ENCODE peak calls at places on chromosomes 4 and X, in six cellular contexts. C is activated CD4-positive, alpha-beta T cell treated with anti-CD3 and anti-CD28 coated beads for 1 hour; V is T-helper 1 cell; O is activated naive CD4-positive, alpha-beta T cell; K is cerebellar cortex; S is NAMALWA. P is an unnamed sample.

GRCh38 chr4:83036991-83037390 is 2.0 kb downstream of the COPS4 start:
- DNase-seq in C (no peak), V (no peak), S (peak; percentile 42), O (no peak), K (peak; percentile 13), P (no peak)

GRCh38 chrX:134388161-134389109 is 71.5 kb upstream of the HPRT1 start:
- DNase-seq in V (no peak), C (no peak), O (no peak), K (no peak), S (peak; percentile 83), P (no peak)

GRCh38 chr4:77818667-77819408 is at the start of gene CNOT6L:
- DNase-seq in V (peak; percentile 77), K (peak; percentile 60), S (peak; percentile 73), C (peak; percentile 78), O (peak; percentile 56), P (peak; percentile 60)

GRCh38 chr4:65007841-65008439 is 598.7 kb upstream of the TECRL start:
- DNase-seq in K (peak; percentile 40), C (no peak), S (peak; percentile 66), V (no peak), O (no peak), P (no peak)

GRCh38 chr4:176840166-176840565 is 47.4 kb upstream of the VEGFC start:
- DNase-seq in C (no peak), V (no peak), O (no peak), K (no peak), S (peak; percentile 2), P (no peak)

GRCh38 chrX:120271218-120271617 is 20.6 kb downstream of the ZBTB33 start:
- DNase-seq in K (no peak), S (no peak), V (no peak), C (no peak), O (no peak), P (no peak)

GRCh38 chr4:130067419-130067818 is 971.5 kb downstream of the C4orf33 start:
- DNase-seq in C (no peak), O (no peak), V (no peak), S (no peak), K (no peak), P (no peak)

GRCh38 chr4:176587920-176588319 is 204.8 kb downstream of the VEGFC start:
- DNase-seq in K (no peak), S (no peak), V (no peak), O (no peak), C (no peak), P (no peak)

GRCh38 chr4:7761720-7762119 is 177.9 kb downstream of the AFAP1 start:
- DNase-seq in C (peak; percentile 39), K (peak; percentile 47), O (no peak), V (peak; percentile 34), S (peak; percentile 66), P (peak; percentile 54)

GRCh38 chr4:102579794-102580462 is 78.8 kb downstream of the NFKB1 start:
- DNase-seq in O (no peak), V (no peak), K (no peak), C (no peak), S (no peak), P (no peak)

GRCh38 chrX:150200820-150201287 is 162.3 kb upstream of the MAMLD1 start:
- DNase-seq in C (no peak), K (no peak), O (no peak), V (peak; percentile 82), S (no peak), P (peak; percentile 91)

GRCh38 chr4:82076359-82076758 is 297.4 kb downstream of the HNRNPD start:
- DNase-seq in K (no peak), C (no peak), V (no peak), O (no peak), S (no peak), P (no peak)

GRCh38 chr4:8189551-8190466 is 9.3 kb upstream of the SH3TC1 start:
- DNase-seq in V (no peak), O (no peak), K (peak; percentile 58), S (no peak), C (no peak), P (no peak)

GRCh38 chr4:54495091-54495490 is 162.7 kb upstream of the KIT start:
- DNase-seq in K (no peak), C (no peak), S (no peak), V (no peak), O (no peak), P (no peak)

GRCh38 chr4:146340798-146341197 is 126.5 kb downstream of the REELD1 start:
- DNase-seq in K (no peak), C (no peak), V (no peak), S (peak; percentile 36), O (no peak), P (no peak)

GRCh38 chr4:141711211-141711610 is 74.8 kb downstream of the IL15 start:
- DNase-seq in V (no peak), S (peak; percentile 21), C (no peak), O (no peak), K (no peak), P (no peak)

GRCh38 chrX:13652256-13653021 is 502 bp upstream of the TCEANC start:
- DNase-seq in O (no peak), C (no peak), V (no peak), K (no peak), S (no peak), P (no peak)

GRCh38 chr4:56648245-56649151 is 32.6 kb downstream of the HOPX start:
- DNase-seq in O (no peak), V (peak; percentile 60), S (no peak), K (no peak), C (no peak), P (no peak)

GRCh38 chr4:87540176-87541058 is 11.2 kb upstream of the SPARCL1 start:
- DNase-seq in S (no peak), K (no peak), O (no peak), C (no peak), V (no peak), P (peak; percentile 57)

GRCh38 chrX:44054863-44055601 is 81.8 kb upstream of the NDP start:
- DNase-seq in C (no peak), V (no peak), S (no peak), K (no peak), O (no peak), P (no peak)

GRCh38 chrX:33434256-33435092 is 223.1 kb upstream of the DMD start:
- DNase-seq in O (no peak), K (peak; percentile 30), C (no peak), S (peak; percentile 66), V (peak; percentile 26), P (peak; percentile 16)

GRCh38 chr4:184765473-184766346 is 31.8 kb upstream of the CENPU start:
- DNase-seq in S (no peak), O (no peak), C (no peak), V (no peak), K (no peak), P (no peak)

GRCh38 chrX:19097553-19097952 is 24.7 kb downstream of the ADGRG2 start:
- DNase-seq in S (no peak), O (no peak), K (no peak), C (no peak), V (no peak), P (no peak)

GRCh38 chrX:9948406-9948805 is 18.8 kb upstream of the CLDN34 start:
- DNase-seq in K (no peak), O (no peak), C (no peak), S (no peak), V (no peak), P (no peak)

GRCh38 chr4:56342746-56343145 is 44.5 kb downstream of the AASDH start:
- DNase-seq in K (no peak), S (no peak), O (no peak), V (no peak), C (no peak), P (no peak)

GRCh38 chr4:18869166-18869565 is 847.6 kb upstream of the LCORL start:
- DNase-seq in S (no peak), K (no peak), O (no peak), C (no peak), V (no peak), P (no peak)

GRCh38 chr4:147518846-147519767 is 38.2 kb downstream of the EDNRA start:
- DNase-seq in K (peak; percentile 48), O (no peak), V (peak; percentile 44), C (no peak), S (peak; percentile 72), P (peak; percentile 27)

GRCh38 chr4:63505714-63506460 is 903.4 kb downstream of the TECRL start:
- DNase-seq in V (no peak), S (no peak), O (no peak), K (no peak), C (no peak), P (no peak)

GRCh38 chrX:96102997-96103396 is 581.6 kb upstream of the DIAPH2 start:
- DNase-seq in S (no peak), K (no peak), C (no peak), O (no peak), V (no peak), P (no peak)

GRCh38 chr4:189117426-189117825 is 823.2 kb upstream of the FRG1 start:
- DNase-seq in O (no peak), C (no peak), S (no peak), V (no peak), K (no peak), P (no peak)

GRCh38 chr4:24651266-24651665 is 66.9 kb upstream of the DHX15 start:
- DNase-seq in C (no peak), V (no peak), K (no peak), S (no peak), O (no peak), P (no peak)

P was measured in lower leg skin.